ENCODE peak calls at places on chromosome 2, in five cellular contexts. T, F, Y, I and O are unnamed samples. For H3K36me3 and H3K27me3, the result is how much of the 10 kb centered on the place peaks cover.

GRCh38 chr2:237159006-237159897 is 73.6 kb downstream of the COPS8 start:
- DNase-seq in I (no peak), F (no peak), T (no peak), Y (no peak), O (no peak)

GRCh38 chr2:237149425-237149824 is 63.7 kb downstream of the COPS8 start:
- DNase-seq in Y (no peak), I (no peak), F (no peak), T (no peak), O (no peak)

GRCh38 chr2:74024216-74024615 is 39.5 kb downstream of the TET3 start:
- DNase-seq in T (no peak), I (no peak), F (no peak), Y (peak), O (no peak)

GRCh38 chr2:46615555-46616487 is 136.5 kb downstream of the TMEM247 start:
- DNase-seq in T (peak), I (no peak), Y (peak), F (no peak), O (peak)

GRCh38 chr2:27152796-27153464 is 4.1 kb downstream of the TCF23 start:
- DNase-seq in Y (no peak), T (no peak), F (no peak), I (no peak), O (peak)

GRCh38 chr2:31578316-31578715 is 2.4 kb downstream of the SRD5A2 start:
- DNase-seq in I (no peak), T (no peak), F (no peak), Y (no peak), O (no peak)

GRCh38 chr2:95043300-95043786 is 17.8 kb downstream of the MAL start:
- DNase-seq in T (peak), F (peak), I (peak), Y (no peak), O (peak)

GRCh38 chr2:176642074-176642473 is 372.8 kb downstream of the MTX2 start:
- DNase-seq in I (no peak), T (no peak), Y (no peak), F (no peak), O (no peak)

GRCh38 chr2:63631501-63631900 is 42.7 kb downstream of the MDH1 start:
- DNase-seq in F (no peak), I (no peak), T (no peak), Y (no peak), O (no peak)

GRCh38 chr2:127560201-127560928 is 24.9 kb downstream of the MYO7B start:
- DNase-seq in I (peak), T (no peak), F (no peak), Y (no peak), O (no peak)

GRCh38 chr2:236117396-236117795 is 50.8 kb downstream of the GBX2 start:
- DNase-seq in I (no peak), T (no peak), F (no peak), Y (no peak), O (no peak)
- H3K36me3 ChIP-seq in I (under half), T (under half), F (under half), Y (under half), O (under half)

GRCh38 chr2:23597687-23598086 is 212.7 kb downstream of the KLHL29 start:
- DNase-seq in F (no peak), I (no peak), T (no peak), Y (no peak), O (no peak)
- H3K27me3 ChIP-seq in F (under half), I (under half), T (under half), Y (under half), O (under half)

DNA sequence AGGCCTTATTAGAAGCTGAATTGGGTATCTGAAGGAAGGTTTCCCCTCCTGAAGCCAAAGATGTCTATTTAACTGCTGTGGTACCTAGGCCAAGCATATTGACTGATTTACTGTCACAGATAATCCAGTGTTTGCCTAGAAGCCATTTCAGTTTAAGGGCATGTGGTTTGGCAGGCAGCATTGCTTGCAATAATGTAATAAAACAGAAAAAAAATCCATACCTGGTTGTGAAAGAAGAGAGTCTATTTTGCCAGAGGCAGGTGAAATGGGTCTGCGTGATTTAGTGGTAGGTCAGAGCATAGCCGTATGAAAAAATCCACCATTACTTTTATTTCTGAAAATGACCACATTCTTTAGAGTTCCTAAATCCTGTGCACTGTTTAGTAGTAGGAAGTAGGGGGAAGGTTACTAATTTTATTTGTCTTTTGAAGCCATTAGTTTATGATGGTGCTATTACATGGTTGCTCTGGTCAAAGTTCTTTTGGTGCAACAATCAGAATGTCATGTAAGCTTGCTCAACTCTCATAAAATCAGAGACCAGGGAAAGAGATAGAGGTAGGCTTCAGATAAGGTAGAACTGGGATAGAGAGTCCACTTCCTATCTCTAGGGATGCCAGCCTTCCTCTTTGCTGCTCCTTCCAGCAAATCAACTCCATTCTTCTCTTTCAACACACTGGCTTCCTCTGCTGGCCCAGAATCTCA is 343.4 kb downstream of the GPD2 start:
- DNase-seq in I (no peak), F (no peak), Y (no peak), T (no peak), O (peak)
- H3K4me3 ChIP-seq in I (no peak), F (no peak), Y (no peak), T (no peak), O (no peak)

GRCh38 chr2:208350610-208351009 is 56.0 kb upstream of the PTH2R start:
- DNase-seq in F (no peak), Y (no peak), I (no peak), T (no peak), O (no peak)
- H3K36me3 ChIP-seq in F (under half), Y (half or more), I (half or more), T (under half), O (under half)

GRCh38 chr2:39676342-39676741 is 10.6 kb downstream of the TMEM178A start:
- DNase-seq in Y (no peak), T (no peak), I (no peak), F (no peak), O (no peak)

GRCh38 chr2:39671606-39672005 is 5.9 kb downstream of the TMEM178A start:
- DNase-seq in Y (no peak), F (no peak), T (no peak), I (no peak), O (no peak)

GRCh38 chr2:39667881-39668276 is 2.2 kb downstream of the TMEM178A start:
- DNase-seq in T (no peak), Y (no peak), I (no peak), F (no peak), O (no peak)

GRCh38 chr2:39668576-39668975 is 2.9 kb downstream of the TMEM178A start:
- DNase-seq in I (no peak), T (no peak), Y (no peak), F (no peak), O (no peak)

DNA sequence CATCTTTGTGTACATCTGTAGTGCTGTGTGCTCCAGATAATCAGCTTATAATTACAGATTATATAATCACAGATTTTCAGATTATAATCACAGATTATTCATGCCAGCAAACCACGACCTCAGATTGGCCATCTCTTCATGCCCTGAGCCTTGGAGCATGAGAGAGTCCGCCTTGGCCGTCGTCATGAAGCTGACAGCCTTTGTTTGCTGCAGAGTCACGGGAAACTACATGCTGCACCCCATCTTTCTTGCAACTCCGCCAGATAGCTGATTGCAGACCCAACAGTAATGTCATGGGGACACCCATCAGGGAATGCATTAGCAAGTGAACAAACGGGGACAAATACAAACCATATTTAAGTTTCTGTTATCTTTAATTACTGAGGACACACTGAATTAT is 7.3 kb downstream of the TMEM178A start:
- DNase-seq in F (no peak), T (no peak), I (no peak), Y (no peak), O (no peak)
- H3K27me3 ChIP-seq in F (under half), T (under half), I (under half), Y (under half), O (under half)

DNA sequence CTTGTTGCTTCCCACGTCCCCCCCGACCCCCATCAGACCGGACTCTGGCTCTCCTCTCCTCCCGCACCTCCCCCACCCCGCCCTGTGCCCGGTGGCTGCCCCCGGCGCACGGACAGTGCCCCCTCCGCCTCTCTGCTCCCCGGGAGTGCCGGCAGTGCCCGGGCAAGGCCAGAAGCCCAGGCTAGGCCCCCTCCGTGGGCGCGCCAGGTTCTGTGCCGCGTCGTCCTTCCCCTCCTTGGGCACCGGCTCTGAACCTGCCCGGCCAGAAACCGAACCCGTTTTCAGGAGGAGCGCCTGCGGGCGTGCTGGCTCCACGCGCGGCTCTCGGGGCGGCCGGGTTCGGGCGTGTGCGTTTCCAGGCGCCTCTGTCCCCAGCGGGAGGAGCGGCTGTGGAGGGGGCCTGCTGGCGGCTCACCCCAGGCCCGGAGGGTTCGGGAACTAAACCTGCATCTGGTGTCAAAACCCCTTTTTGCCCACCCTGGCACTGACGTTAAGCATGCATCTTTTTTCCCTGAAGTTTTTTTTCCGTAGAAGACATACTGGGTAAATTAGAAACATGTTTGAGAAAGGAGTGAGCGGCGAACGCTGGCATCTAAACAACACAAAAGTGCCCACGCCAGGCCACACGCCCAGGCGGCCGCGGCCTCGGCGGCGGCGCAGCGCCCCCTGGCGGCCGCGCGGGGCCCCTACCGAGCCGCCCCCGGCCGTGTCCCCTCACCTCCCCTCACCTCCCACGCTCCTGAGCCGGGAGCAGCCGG is 123.9 kb upstream of the SLC1A4 start:
- DNase-seq in F (peak), I (peak), Y (peak), T (peak), O (peak)
- H3K4me3 ChIP-seq in F (peak), I (peak), Y (peak), T (peak), O (peak)

GRCh38 chr2:182694189-182694588 is 21.9 kb upstream of the DNAJC10 start:
- DNase-seq in F (no peak), T (no peak), I (no peak), Y (no peak), O (no peak)

GRCh38 chr2:182695796-182696195 is 20.3 kb upstream of the DNAJC10 start:
- DNase-seq in T (no peak), F (no peak), I (no peak), Y (no peak), O (no peak)
- H3K36me3 ChIP-seq in T (under half), F (under half), I (under half), Y (under half), O (under half)

DNA sequence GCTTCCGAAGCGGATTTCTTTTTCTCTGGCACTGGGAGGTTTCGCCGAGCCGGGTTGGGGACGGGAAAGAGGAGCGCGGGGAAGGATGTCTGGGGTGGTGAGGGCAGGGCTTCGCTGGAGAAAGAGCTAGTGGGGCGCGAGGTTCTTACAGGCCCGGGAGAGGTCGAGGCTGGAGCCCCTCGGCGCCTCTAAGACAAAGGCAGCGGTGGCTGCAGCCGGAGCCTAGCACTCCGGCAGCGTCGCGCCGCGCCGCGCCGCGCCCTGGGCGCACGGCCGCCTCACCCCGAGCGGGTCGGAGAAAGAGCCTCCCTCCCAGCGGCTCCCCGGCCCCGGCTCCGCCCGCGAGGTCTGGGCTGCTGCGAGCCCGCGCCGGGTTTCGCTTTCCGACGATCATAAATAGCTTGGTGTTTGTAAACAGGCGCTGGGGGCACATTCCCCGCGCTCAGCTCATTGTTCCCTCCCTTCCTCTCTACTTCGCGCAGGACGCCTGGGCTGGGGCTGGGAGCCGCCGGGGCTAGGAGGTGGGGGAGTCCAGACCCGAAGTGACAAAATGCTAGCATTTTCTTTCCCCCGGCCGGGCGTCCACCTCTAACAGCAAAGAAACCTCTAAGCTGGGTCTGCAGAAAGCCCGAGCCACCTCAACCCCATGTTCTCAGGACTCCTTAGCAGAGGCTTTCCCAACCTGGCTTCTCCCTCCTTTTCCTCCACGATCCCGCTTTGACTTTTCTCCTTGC is 813 bp upstream of the MEIS1 start:
- DNase-seq in T (peak), Y (no peak), I (no peak), F (peak), O (no peak)
- H3K27me3 ChIP-seq in T (under half), Y (under half), I (under half), F (under half), O (under half)

GRCh38 chr2:239275871-239276812 is 124.7 kb downstream of the HDAC4 start:
- DNase-seq in Y (no peak), F (no peak), T (peak), I (peak), O (peak)

GRCh38 chr2:239274391-239275001 is 126.3 kb downstream of the HDAC4 start:
- DNase-seq in T (peak), I (no peak), Y (no peak), F (no peak), O (peak)

GRCh38 chr2:239276813-239277193 is 124.0 kb downstream of the HDAC4 start:
- DNase-seq in I (no peak), Y (no peak), F (no peak), T (no peak), O (peak)

GRCh38 chr2:239273280-239274234 is 127.3 kb downstream of the HDAC4 start:
- DNase-seq in F (peak), Y (no peak), I (no peak), T (peak), O (peak)

GRCh38 chr2:239275037-239275685 is 125.7 kb downstream of the HDAC4 start:
- DNase-seq in T (peak), I (peak), F (peak), Y (peak), O (peak)
- H3K4me3 ChIP-seq in T (no peak), I (no peak), F (no peak), Y (peak), O (no peak)

GRCh38 chr2:216504376-216504762 is 5.7 kb downstream of the RPL37A start:
- DNase-seq in Y (no peak), I (no peak), F (no peak), T (no peak), O (no peak)

GRCh38 chr2:216503697-216504375 is 5.2 kb downstream of the RPL37A start:
- DNase-seq in F (no peak), T (no peak), Y (no peak), I (no peak), O (no peak)

GRCh38 chr2:216505133-216506106 is 6.8 kb downstream of the RPL37A start:
- DNase-seq in F (no peak), I (no peak), T (no peak), Y (no peak), O (no peak)

GRCh38 chr2:216508229-216508628 is 9.6 kb downstream of the RPL37A start:
- DNase-seq in Y (no peak), I (no peak), F (no peak), T (no peak), O (no peak)

DNA sequence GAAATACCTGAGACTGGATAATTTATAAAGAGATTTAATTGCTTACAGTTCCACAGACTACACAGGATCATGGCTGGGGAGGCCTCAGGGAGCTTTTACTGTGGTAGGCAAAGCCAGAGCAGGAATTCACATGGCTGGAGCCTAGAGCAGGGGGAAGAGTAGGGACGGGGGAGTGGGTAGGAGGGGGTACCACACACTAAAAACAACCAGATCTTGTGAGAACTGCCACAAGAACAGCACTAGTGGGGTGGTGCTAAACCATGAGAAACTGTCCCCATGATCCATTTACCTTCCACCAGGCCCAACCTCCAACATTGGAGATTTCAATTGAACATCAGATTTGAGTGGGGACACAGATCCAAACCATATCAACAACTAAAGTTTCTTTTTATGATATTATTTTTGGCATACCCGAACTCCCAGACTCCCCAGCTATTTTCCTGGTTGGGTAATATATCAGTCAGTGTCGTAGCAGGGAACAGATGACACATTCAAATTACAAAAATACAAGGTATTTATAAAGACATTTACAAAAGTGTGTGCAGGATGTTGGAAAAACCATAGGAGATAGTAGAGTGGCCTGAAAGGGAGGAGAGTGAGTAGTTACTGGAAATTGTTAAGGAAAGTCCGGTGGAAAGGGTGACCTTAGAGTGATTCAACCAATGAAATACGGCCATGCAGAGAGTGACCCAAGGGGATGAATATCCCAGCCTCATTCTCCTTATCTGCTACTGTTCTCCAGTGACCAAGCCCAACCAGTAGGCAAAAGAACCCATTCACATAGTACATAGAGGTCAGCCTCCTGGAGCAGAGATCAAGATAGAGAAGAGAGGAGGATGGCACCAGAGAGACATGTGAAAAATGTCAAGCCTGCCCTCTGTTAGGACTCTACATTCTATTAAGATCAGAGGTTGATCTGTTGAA is 8.8 kb downstream of the RPL37A start:
- DNase-seq in Y (no peak), F (no peak), T (no peak), I (no peak), O (no peak)
- H3K36me3 ChIP-seq in Y (under half), F (under half), T (under half), I (under half), O (under half)